ENCODE peak calls at places on chromosomes 12 and 14, in six cellular contexts. W is H9, O is adipocyte, A is heart right ventricle, J is iPS DF 6.9, U is body of pancreas. S is an unnamed sample. For H3K4me1, the result is how much of the 10 kb centered on the place peaks cover.

GRCh38 chr14:89221109-89221508 is 195.9 kb downstream of the FOXN3 start:
- DNase-seq in U (no peak), O (peak), W (no peak), A (no peak), J (no peak), S (no peak)

GRCh38 chr12:130337476-130338303 is at the start of gene PIWIL1:
- DNase-seq in J (no peak), O (no peak), U (peak), A (no peak), W (no peak), S (no peak)

GRCh38 chr12:11839093-11839641 is 189.7 kb downstream of the ETV6 start:
- DNase-seq in A (no peak), W (no peak), J (no peak), O (no peak), U (peak), S (no peak)

GRCh38 chr12:109679716-109680520 is 33.7 kb upstream of the FAM222A start:
- DNase-seq in J (no peak), A (no peak), O (no peak), W (peak), U (no peak), S (no peak)

GRCh38 chr14:69701857-69702256 is 65.1 kb upstream of the SRSF5 start:
- DNase-seq in W (no peak), J (no peak), O (no peak), U (no peak), A (no peak), S (no peak)

GRCh38 chr12:47717443-47718193 is 7.7 kb downstream of the ENDOU start:
- DNase-seq in O (peak), W (peak), J (peak), A (peak), U (peak), S (peak)

GRCh38 chr14:37131205-37131604 is 41.2 kb downstream of the SLC25A21 start:
- DNase-seq in A (no peak), O (no peak), U (no peak), W (no peak), J (no peak), S (no peak)

GRCh38 chr14:88301381-88301780 is 21.7 kb downstream of the KCNK10 start:
- DNase-seq in A (no peak), O (no peak), W (no peak), U (no peak), J (no peak), S (no peak)

GRCh38 chr12:14668591-14668990 is 27.8 kb downstream of the GUCY2C start:
- DNase-seq in A (peak), O (no peak), W (no peak), J (no peak), U (no peak), S (no peak)

GRCh38 chr12:42109031-42109430 is 35.6 kb downstream of the GXYLT1 start:
- DNase-seq in W (no peak), J (no peak), U (no peak), A (no peak), O (no peak), S (no peak)

GRCh38 chr14:28626780-28627179 is 139.8 kb upstream of the FOXG1 start:
- DNase-seq in J (no peak), A (no peak), O (no peak), W (no peak), U (no peak), S (no peak)

GRCh38 chr14:104334812-104335161 is 196.4 kb downstream of the KIF26A start:
- DNase-seq in O (no peak), W (no peak), U (no peak), A (no peak), J (no peak), S (peak)

GRCh38 chr12:118541071-118541470 is 164.7 kb downstream of the SUDS3 start:
- DNase-seq in A (no peak), O (no peak), J (no peak), W (no peak), U (no peak), S (no peak)

GRCh38 chr12:95694148-95694547 is 96.4 kb downstream of the NTN4 start:
- DNase-seq in A (peak), O (no peak), W (no peak), J (no peak), U (peak), S (peak)

GRCh38 chr14:75709207-75709812 is 48.3 kb downstream of the TTLL5 start:
- DNase-seq in O (peak), U (peak), J (peak), W (peak), A (peak), S (peak)

GRCh38 chr14:64465856-64466554 is 706 bp downstream of the AKAP5 start:
- DNase-seq in J (peak), U (no peak), A (no peak), O (peak), W (peak), S (no peak)

GRCh38 chr12:41250748-41251147 is 62.6 kb downstream of the PDZRN4 start:
- DNase-seq in J (no peak), W (no peak), U (no peak), O (no peak), A (no peak), S (no peak)

GRCh38 chr12:80187660-80188090 is 88.3 kb downstream of the OTOGL start:
- DNase-seq in J (no peak), O (peak), U (no peak), A (peak), W (no peak), S (no peak)

GRCh38 chr12:96108321-96108720 is 72.9 kb upstream of the LTA4H start:
- DNase-seq in A (peak), U (no peak), J (no peak), W (peak), O (no peak), S (no peak)

GRCh38 chr14:106491851-106492250 is 965.5 kb downstream of the TMEM121 start:
- DNase-seq in J (no peak), W (no peak), U (no peak), A (no peak), O (no peak), S (no peak)

GRCh38 chr14:65356327-65356836 is 56.1 kb upstream of the FUT8 start:
- DNase-seq in J (no peak), O (peak), A (no peak), W (peak), U (no peak), S (no peak)

GRCh38 chr14:84874436-84874835 is 655.5 kb upstream of the FLRT2 start:
- DNase-seq in O (no peak), J (no peak), U (no peak), W (no peak), A (no peak), S (no peak)

GRCh38 chr12:90010089-90010488 is 301.5 kb upstream of the ATP2B1 start:
- DNase-seq in A (no peak), J (no peak), W (peak), O (no peak), U (no peak), S (no peak)

GRCh38 chr14:33711761-33712160 is 239.1 kb downstream of the EGLN3 start:
- DNase-seq in O (no peak), U (no peak), W (no peak), J (no peak), A (no peak), S (no peak)
- H3K4me1 ChIP-seq in O (under half), U (under half), W (under half), J (under half), A (under half), S (under half)

DNA sequence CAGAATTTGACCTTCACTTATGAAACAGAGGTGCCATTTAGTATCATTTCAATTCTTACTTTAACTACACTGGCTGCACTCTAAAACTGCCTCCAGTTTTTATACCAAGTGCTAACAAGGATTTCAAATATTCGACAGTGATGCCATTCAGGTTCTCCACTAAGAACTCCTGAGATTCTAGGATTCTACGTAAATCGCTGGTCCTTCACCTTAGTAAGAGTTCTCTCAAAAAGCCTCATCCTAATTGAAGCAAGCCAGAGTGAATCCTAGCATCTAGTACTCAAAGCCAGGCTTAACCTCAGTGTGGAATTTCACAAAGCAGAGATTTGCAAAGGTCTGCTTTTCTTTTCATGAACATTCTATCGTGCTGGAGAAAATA is 3.5 kb downstream of the SLC38A2 start:
- DNase-seq in U (no peak), A (no peak), J (no peak), W (no peak), O (no peak), S (no peak)
- H3K4me1 ChIP-seq in U (half or more), A (half or more), J (under half), W (under half), O (half or more), S (under half)

GRCh38 chr12:10131101-10131632 is 1.2 kb upstream of the CLEC7A start:
- DNase-seq in W (no peak), J (no peak), A (no peak), U (no peak), O (no peak), S (no peak)

GRCh38 chr12:10126401-10126800 is 3.6 kb downstream of the CLEC7A start:
- DNase-seq in J (no peak), A (no peak), U (no peak), W (no peak), O (no peak), S (no peak)

GRCh38 chr12:10128687-10129086 is 1.3 kb downstream of the CLEC7A start:
- DNase-seq in U (no peak), W (no peak), A (no peak), J (no peak), O (no peak), S (no peak)

GRCh38 chr12:10132971-10133370 is 3.0 kb upstream of the CLEC7A start:
- DNase-seq in O (no peak), A (no peak), J (no peak), W (no peak), U (no peak), S (no peak)

DNA sequence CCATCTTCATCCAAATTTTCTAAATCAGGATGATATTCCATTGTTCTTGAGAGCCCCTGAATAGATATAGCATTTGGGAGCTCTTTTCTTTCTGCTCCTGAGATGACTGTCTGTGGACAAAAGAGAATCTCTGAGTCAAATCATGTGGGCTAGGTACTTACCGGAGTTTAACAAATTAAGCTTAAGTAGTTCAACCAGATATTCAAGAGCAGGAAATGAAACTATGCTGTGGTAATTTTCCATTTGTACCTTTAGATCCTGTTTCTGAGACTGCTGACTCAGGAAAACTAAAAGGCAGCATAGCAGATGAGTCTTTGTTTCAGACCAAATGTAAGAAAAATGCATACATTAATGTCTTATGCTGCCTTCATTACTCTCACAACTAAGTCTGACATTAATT is at the start of gene CLEC7A:
- DNase-seq in J (no peak), W (no peak), O (no peak), A (no peak), U (no peak), S (no peak)
- H3K4me1 ChIP-seq in J (under half), W (under half), O (under half), A (under half), U (under half), S (under half)

DNA sequence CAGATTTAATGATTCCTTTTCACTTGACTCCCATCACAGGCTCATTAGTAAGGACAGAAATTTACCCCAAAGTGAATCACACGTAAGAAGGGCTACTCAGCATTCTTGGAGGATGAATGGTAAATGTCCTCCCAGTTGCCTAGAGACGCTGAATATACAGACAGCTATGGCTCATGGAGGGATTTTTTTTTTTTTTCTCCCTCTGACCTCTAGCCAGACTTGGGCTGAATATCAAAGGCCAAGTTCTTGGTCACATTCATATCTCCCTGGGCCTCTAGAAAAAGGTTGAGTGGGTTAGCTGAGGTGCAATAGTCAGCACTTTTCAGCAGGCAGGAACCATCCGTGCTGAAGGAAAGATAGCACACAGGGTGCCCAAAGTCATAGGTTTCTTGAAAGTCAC is 77.5 kb downstream of the PHLDA1 start:
- DNase-seq in U (no peak), O (peak), J (no peak), A (no peak), W (no peak), S (no peak)
- H3K4me1 ChIP-seq in U (under half), O (under half), J (under half), A (under half), W (under half), S (under half)

DNA sequence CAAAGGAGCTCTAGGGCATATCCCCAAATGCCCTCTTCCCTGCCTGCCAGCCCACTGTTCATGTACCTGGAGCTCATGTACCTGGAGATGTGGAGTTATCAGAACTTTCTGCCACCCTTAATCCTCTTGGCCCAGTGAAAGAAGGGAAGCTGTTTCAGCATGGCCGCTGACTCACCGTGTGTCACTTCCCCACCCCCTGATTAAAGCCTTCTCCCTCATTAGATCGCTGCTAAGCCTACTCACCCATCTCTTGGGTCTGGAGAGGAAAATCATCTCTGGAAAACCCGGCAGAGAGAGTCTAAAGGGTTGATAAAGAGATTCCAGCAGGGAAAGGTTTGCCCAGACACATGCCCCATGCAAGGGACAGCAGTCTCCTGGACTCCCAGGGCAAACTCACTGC is 4.5 kb upstream of the LTBP2 start:
- DNase-seq in U (no peak), W (no peak), A (no peak), J (no peak), O (peak), S (no peak)
- H3K4me1 ChIP-seq in U (half or more), W (under half), A (half or more), J (under half), O (half or more), S (under half)

DNA sequence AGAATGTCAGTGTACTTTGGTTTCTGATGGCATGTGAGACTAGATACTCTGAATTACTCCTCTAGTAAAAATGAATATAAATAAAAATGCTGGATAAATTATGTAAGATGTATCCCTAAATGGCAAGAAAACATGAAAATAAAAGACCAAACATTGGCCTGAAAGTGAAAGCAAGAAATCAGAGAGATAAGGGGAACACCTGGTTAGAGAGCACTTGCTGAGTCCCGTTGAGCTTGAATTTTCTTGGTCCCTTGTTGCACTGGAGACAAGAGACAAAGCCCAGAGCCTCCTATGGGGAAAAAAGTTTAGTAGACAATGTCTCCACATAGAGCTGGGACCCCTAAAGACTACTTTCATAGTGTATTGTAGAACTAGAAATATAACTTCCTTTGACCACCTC is 23.9 kb downstream of the RASSF8 start:
- DNase-seq in O (no peak), U (no peak), W (no peak), J (no peak), A (no peak), S (no peak)
- H3K4me1 ChIP-seq in O (under half), U (under half), W (under half), J (under half), A (half or more), S (under half)

DNA sequence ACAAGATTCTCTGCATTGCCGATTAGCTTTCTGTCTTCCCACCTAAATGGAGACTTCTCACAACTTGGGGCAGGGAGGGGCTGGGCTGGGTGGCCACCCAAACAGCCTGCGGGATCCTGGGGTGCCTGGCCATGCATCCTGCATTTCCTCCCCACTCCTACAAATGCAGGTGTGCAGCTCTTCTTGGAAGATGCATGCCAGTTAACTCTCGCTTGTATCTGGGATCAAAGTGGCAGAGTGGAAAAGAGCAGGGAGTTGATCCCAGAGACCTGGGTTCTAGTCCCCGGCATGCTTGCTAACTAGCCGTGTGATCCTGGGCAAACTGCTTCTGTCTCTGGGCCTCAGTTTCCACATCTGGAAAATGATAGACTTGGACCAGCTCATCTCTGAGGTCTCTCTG is 136.6 kb downstream of the TSPAN9 start:
- DNase-seq in U (no peak), A (no peak), J (no peak), O (no peak), W (no peak), S (no peak)
- H3K4me1 ChIP-seq in U (under half), A (half or more), J (under half), O (under half), W (under half), S (under half)

DNA sequence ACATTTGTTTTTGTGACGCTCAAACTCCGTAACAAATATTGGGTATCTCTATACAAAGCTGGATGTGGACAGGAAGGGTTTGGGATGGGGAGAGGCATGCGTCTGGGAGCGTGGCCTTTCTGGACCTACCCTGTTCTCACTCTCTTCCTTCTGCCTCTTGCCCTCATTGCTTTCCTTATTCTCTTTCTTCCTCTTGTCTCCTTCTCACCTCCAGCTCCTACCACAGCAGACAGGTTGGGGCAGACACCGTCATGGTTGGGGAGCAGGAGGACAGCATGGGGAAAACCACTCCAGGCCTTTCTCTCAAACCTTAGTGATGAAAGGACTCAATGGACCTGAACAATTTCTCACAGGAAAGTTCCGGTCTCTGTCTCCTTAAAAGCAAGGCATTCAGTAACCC is 465.3 kb downstream of the RAD51B start:
- DNase-seq in U (no peak), O (no peak), W (no peak), A (no peak), J (no peak), S (no peak)
- H3K4me1 ChIP-seq in U (under half), O (under half), W (under half), A (under half), J (under half), S (under half)

DNA sequence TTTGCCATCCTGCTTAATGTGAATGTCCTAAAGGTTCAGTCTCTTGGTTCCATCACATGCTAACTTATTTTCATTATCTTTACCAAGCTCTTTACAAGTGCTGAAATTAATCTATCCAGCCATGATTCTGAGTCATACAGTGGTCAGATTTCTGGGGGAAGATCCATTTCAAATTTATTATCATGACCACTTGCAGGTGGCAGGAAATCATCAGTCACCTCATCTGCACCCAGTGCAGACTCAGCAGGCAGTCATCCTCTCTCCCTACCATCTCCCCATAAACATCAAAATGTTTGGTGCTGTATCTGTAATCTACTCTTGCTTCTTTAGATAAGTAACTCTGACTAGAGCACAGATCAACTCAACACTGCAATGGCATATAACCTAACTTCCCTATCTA is 23.5 kb downstream of the ATG14 start:
- DNase-seq in O (no peak), W (no peak), A (no peak), U (no peak), J (no peak), S (no peak)
- H3K4me1 ChIP-seq in O (under half), W (under half), A (under half), U (under half), J (under half), S (under half)